ENCODE peak calls at places on chromosomes 7 and 10, in six cellular contexts. U is GM13977, A is A549, S is left kidney, X is naive B cell, D is hepatic stellate cell. B is an unnamed sample.

GRCh38 chr7:27869060-27869459 is 129.1 kb downstream of the TAX1BP1 start:
- DNase-seq in U (no peak), A (no peak), S (no peak), X (no peak), D (no peak), B (no peak)

GRCh38 chr10:17989908-17990767 is 38.4 kb downstream of the SLC39A12 start:
- DNase-seq in A (peak; percentile 37), X (peak; percentile 41), U (peak; percentile 53), D (peak; percentile 69), S (no peak), B (no peak)

GRCh38 chr10:31759124-31759798 is 169.4 kb downstream of the ARHGAP12 start:
- DNase-seq in U (peak; percentile 41), A (peak; percentile 61), X (peak; percentile 26), S (peak; percentile 83), D (peak; percentile 50), B (peak; percentile 86)

GRCh38 chr10:5684971-5685763 is 529 bp downstream of the TASOR2 start:
- DNase-seq in X (peak; percentile 69), U (peak; percentile 59), S (peak; percentile 88), D (peak; percentile 55), A (peak; percentile 76), B (peak; percentile 14)

GRCh38 chr10:87705339-87705738 is 45.7 kb downstream of the PAPSS2 start:
- DNase-seq in D (no peak), X (no peak), S (no peak), A (peak; percentile 41), U (no peak), B (no peak)

GRCh38 chr10:91901784-91902677 is 7.3 kb downstream of the FGFBP3 start:
- DNase-seq in A (peak; percentile 80), D (peak; percentile 67), S (no peak), U (no peak), X (no peak), B (peak; percentile 32)

GRCh38 chr10:35916791-35917190 is 274.7 kb upstream of the FZD8 start:
- DNase-seq in U (no peak), S (no peak), D (no peak), X (no peak), A (peak; percentile 13), B (no peak)

GRCh38 chr7:157693071-157693520 is 356.3 kb downstream of the DNAJB6 start:
- DNase-seq in D (no peak), U (no peak), A (no peak), X (no peak), S (no peak), B (no peak)

GRCh38 chr7:27546610-27547009 is 116.1 kb downstream of the HIBADH start:
- DNase-seq in A (no peak), S (no peak), D (no peak), X (no peak), U (no peak), B (no peak)

GRCh38 chr10:23968296-23968695 is 240.6 kb upstream of the KIAA1217 start:
- DNase-seq in S (peak; percentile 29), A (no peak), U (no peak), X (no peak), D (no peak), B (no peak)